ENCODE peak calls at places on chromosomes 3 and 15, in seven cellular contexts. A is stimulated activated CD4-positive, alpha-beta T cell treated with anti-CD3 and anti-CD28 coated beads, Interleukin-1b, Interleukin-23, amount 100 ng/mL, for 24 hours; H is GM23248; I is A549; O is nephron progenitor cell; U is WERI-Rb-1; X is H4. B is an unnamed sample.

GRCh38 chr15:72116680-72117447 is 1.1 kb downstream of the MYO9A start:
- DNase-seq in O (no peak), H (peak), I (peak), U (peak), X (peak), A (no peak), B (no peak)

GRCh38 chr3:129259612-129260477 is 10.4 kb downstream of the COPG1 start:
- DNase-seq in I (no peak), X (no peak), O (no peak), H (no peak), A (no peak), U (no peak), B (no peak)

GRCh38 chr15:20355256-20355868 is 186.2 kb downstream of the GOLGA6L6 start:
- DNase-seq in H (no peak), U (no peak), O (no peak), A (no peak), X (no peak), I (no peak), B (no peak)

GRCh38 chr3:9600597-9600996 is 47.0 kb upstream of the LHFPL4 start:
- DNase-seq in A (no peak), X (no peak), I (no peak), O (peak), H (peak), U (no peak), B (no peak)

GRCh38 chr15:72229076-72229946 is 1.7 kb downstream of the PKM start:
- DNase-seq in I (no peak), X (no peak), U (no peak), A (no peak), O (peak), H (peak), B (no peak)

GRCh38 chr3:129481783-129482332 is 41.8 kb downstream of the IFT122 start:
- DNase-seq in I (no peak), U (no peak), A (peak), H (peak), O (no peak), X (no peak), B (peak)

GRCh38 chr15:91787198-91787597 is 66.3 kb upstream of the SLCO3A1 start:
- DNase-seq in I (no peak), A (no peak), H (no peak), O (no peak), X (no peak), U (no peak), B (no peak)

GRCh38 chr3:10949197-10949596 is 43.4 kb upstream of the SLC6A1 start:
- DNase-seq in H (no peak), A (no peak), I (no peak), X (no peak), U (no peak), O (no peak), B (no peak)

GRCh38 chr3:105907790-105908189 is 39.0 kb upstream of the CBLB start:
- DNase-seq in H (peak), O (no peak), A (no peak), X (no peak), I (no peak), U (no peak), B (no peak)

B was measured in activated naive CD4-positive, alpha-beta T cell.